ENCODE peak calls at places on chromosomes 12 and 14, in eight cellular contexts. X is PC-9, T is pancreas, V is A549, A is NT2/D1, N is heart left ventricle, Q is sigmoid colon, S is PC-3. M is an unnamed sample. For H3K4me1, the result is how much of the 10 kb centered on the place peaks cover.

GRCh38 chr14:96747006-96747405 is 50.2 kb upstream of the VRK1 start:
- DNase-seq in X (no peak), T (no peak), V (no peak), A (no peak), N (peak), Q (peak), S (no peak), M (no peak)

GRCh38 chr12:26854028-26854387 is 21.0 kb upstream of the ITPR2 start:
- DNase-seq in X (no peak), T (no peak), V (no peak), A (no peak), N (no peak), Q (no peak), S (no peak), M (no peak)

GRCh38 chr14:52131640-52132320 is 62.9 kb upstream of the NID2 start:
- DNase-seq in X (peak), T (peak), V (peak), A (peak), N (peak), Q (peak), S (peak), M (peak)

GRCh38 chr14:101475468-101476257 is 85.6 kb upstream of the DIO3 start:
- DNase-seq in X (peak), T (peak), V (peak), A (no peak), N (no peak), Q (peak), S (peak), M (no peak)

GRCh38 chr14:29227631-29228030 is 461.0 kb downstream of the FOXG1 start:
- DNase-seq in X (no peak), T (no peak), V (no peak), A (no peak), N (no peak), Q (no peak), S (no peak), M (no peak)

GRCh38 chr14:21068521-21069387 is 1.4 kb upstream of the ARHGEF40 start:
- DNase-seq in X (peak), T (peak), V (peak), A (no peak), N (peak), Q (peak), S (peak), M (peak)

GRCh38 chr14:103279129-103280025 is 54.7 kb upstream of the EIF5 start:
- DNase-seq in X (no peak), T (peak), V (no peak), A (no peak), N (no peak), Q (peak), S (no peak), M (no peak)

GRCh38 chr14:52948039-52948438 is 2.8 kb downstream of the FERMT2 start:
- DNase-seq in X (no peak), T (no peak), V (no peak), A (no peak), N (no peak), Q (no peak), S (no peak), M (no peak)

GRCh38 chr12:123363385-123363742 is 1.3 kb downstream of the SBNO1 start:
- DNase-seq in X (no peak), T (no peak), V (peak), A (no peak), N (no peak), Q (no peak), S (peak), M (no peak)

GRCh38 chr12:102351326-102351725 is 129.0 kb downstream of the IGF1 start:
- DNase-seq in X (no peak), T (no peak), V (no peak), A (no peak), N (no peak), Q (no peak), S (no peak), M (no peak)

GRCh38 chr14:38867561-38868150 is 235.4 kb downstream of the SEC23A start:
- DNase-seq in X (peak), T (peak), V (peak), A (peak), N (peak), Q (peak), S (peak), M (peak)

GRCh38 chr14:70871863-70872677 is 35.2 kb upstream of the PCNX1 start:
- DNase-seq in X (no peak), T (no peak), V (no peak), A (no peak), N (no peak), Q (no peak), S (no peak), M (peak)

GRCh38 chr14:102020058-102020971 is 55.9 kb downstream of the DYNC1H1 start:
- DNase-seq in X (peak), T (no peak), V (no peak), A (no peak), N (no peak), Q (no peak), S (peak), M (no peak)

GRCh38 chr12:119652665-119653064 is 15.3 kb upstream of the PRKAB1 start:
- DNase-seq in X (no peak), T (no peak), V (no peak), A (no peak), N (no peak), Q (no peak), S (no peak), M (no peak)

GRCh38 chr12:4242595-4242994 is 31.0 kb upstream of the CCND2 start:
- DNase-seq in X (no peak), T (no peak), V (no peak), A (no peak), N (no peak), Q (no peak), S (no peak), M (no peak)

GRCh38 chr12:127680516-127680915 is 586.5 kb upstream of the TMEM132C start:
- DNase-seq in X (no peak), T (no peak), V (no peak), A (no peak), N (no peak), Q (no peak), S (no peak), M (no peak)

GRCh38 chr12:131486831-131487230 is 224.1 kb upstream of the SFSWAP start:
- DNase-seq in X (no peak), T (no peak), V (no peak), A (no peak), N (no peak), Q (no peak), S (no peak), M (no peak)

GRCh38 chr12:71938728-71939385 is at the start of gene TPH2:
- DNase-seq in X (peak), T (peak), V (peak), A (peak), N (peak), Q (no peak), S (peak), M (peak)

DNA sequence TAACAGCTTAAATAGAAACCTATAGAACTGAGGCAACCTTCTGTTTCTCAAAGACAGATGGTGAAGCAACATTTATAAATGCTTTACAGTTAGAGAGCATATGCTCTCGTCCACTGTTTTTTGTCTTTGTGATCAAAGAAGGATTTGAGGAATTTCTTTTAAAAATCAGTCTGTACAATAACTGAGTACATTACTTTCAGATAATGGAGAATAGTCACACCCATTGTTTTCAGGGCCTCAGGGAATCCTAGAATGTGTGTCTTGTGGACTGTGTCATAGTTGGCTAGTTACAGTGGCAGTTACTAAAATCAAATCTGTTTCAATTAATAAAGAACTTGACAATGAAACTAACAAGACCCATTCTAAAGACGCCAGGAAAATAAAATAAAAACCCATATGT is 107.9 kb downstream of the PRKCH start:
- DNase-seq in X (no peak), T (no peak), V (no peak), A (no peak), N (no peak), Q (no peak), S (no peak), M (no peak)
- H3K4me1 ChIP-seq in X (under half), T (under half), V (under half), A (under half), N (under half), Q (under half), S (under half), M (half or more)

GRCh38 chr12:124420972-124421674 is 126.2 kb downstream of the RFLNA start:
- DNase-seq in X (no peak), T (no peak), V (no peak), A (no peak), N (peak), Q (no peak), S (no peak), M (no peak)
- H3K4me3 ChIP-seq in X (no peak), T (no peak), V (no peak), A (no peak), N (no peak), Q (no peak), S (no peak), M (no peak)

GRCh38 chr12:68623984-68624383 is 13.3 kb downstream of the RAP1B start:
- DNase-seq in X (no peak), T (no peak), V (no peak), A (no peak), N (no peak), Q (no peak), S (peak), M (no peak)
- H3K4me1 ChIP-seq in X (under half), T (under half), V (under half), A (under half), N (under half), Q (half or more), S (under half), M (half or more)

DNA sequence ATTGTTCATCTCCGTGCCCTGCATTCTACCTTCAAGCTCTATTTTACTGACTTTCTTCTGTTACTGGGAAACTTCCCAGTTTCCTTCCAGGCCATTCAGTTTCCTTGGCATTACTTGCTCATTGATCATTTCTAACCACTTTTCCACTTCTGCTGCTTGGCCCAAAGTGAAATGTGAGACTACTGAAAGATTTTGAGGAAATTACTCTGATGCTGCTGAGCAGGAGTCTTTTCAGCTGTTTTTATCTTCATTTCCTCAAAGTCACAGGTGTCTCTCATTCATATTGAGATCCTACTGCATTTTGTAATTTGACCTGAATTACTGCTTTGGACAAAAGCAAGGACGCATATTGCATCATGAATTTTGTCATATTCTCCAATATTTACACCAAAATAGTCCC is 26.4 kb upstream of the DBX2 start:
- DNase-seq in X (no peak), T (no peak), V (no peak), A (no peak), N (no peak), Q (no peak), S (no peak), M (no peak)
- H3K4me3 ChIP-seq in X (no peak), T (no peak), V (no peak), A (no peak), N (no peak), Q (no peak), S (no peak), M (no peak)

M was measured in CD4-positive, alpha-beta memory T cell.